ENCODE peak calls at places on chromosomes 13 and 19, in four cellular contexts. P is HepG2, X is GM12878, M is WTC11. W is an unnamed sample.

GRCh38 chr13:29154390-29154789 is 334.3 kb downstream of the MTUS2 start:
- DNase-seq in P (no peak), M (no peak), X (no peak), W (no peak)

GRCh38 chr13:79528759-79529191 is 47.8 kb downstream of the NDFIP2 start:
- DNase-seq in P (no peak), M (no peak), X (no peak), W (no peak)

GRCh38 chr19:44820648-44821609 is 12.0 kb downstream of the BCAM start:
- DNase-seq in M (no peak), P (no peak), X (no peak), W (no peak)

GRCh38 chr19:35641515-35642151 is at the start of gene ETV2:
- DNase-seq in X (no peak), P (no peak), M (peak), W (peak)

GRCh38 chr13:45209229-45209628 is 8.4 kb upstream of the KCTD4 start:
- DNase-seq in X (no peak), M (no peak), P (no peak), W (no peak)

GRCh38 chr19:2016041-2016807 is 710 bp upstream of the BTBD2 start:
- DNase-seq in M (peak), P (peak), X (peak), W (peak)

GRCh38 chr19:5436101-5436947 is 18.9 kb upstream of the ZNRF4 start:
- DNase-seq in P (no peak), X (no peak), M (peak), W (peak)

GRCh38 chr19:53947624-53948023 is 15.1 kb upstream of the CACNG8 start:
- DNase-seq in P (peak), X (no peak), M (no peak), W (peak)

GRCh38 chr19:40982594-40983101 is 8.4 kb upstream of the CYP2B6 start:
- DNase-seq in M (peak), P (no peak), X (no peak), W (no peak)

GRCh38 chr19:17841810-17842662 is 5.7 kb downstream of the JAK3 start:
- DNase-seq in M (peak), P (no peak), X (no peak), W (peak)
- TF ChIP-seq NR2C2 in M (no peak), P (no peak), X (no peak), W (no peak)

DNA sequence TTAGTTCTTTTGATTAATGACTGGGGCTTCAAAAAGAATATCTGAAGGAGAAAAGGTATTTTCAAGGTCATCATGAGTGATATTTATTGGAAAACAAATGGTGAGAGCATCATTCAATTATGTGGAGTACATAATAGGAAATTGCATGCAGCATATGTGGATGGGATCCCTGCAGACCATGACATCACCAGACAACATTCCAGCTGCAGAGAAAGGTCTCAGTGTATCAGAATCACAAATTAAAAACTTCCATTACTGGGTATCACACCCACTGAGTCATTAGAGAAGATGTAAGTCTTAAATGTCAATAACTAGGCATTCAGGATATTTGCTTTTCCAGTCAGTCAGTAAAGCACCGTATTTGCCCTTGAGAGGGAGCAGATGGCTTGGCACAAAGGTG is 574.4 kb upstream of the SLC10A2 start:
- DNase-seq in X (no peak), M (no peak), P (no peak), W (no peak)
- TF ChIP-seq NR2C2 in X (no peak), M (no peak), P (no peak), W (no peak)

GRCh38 chr19:38389957-38390924 is 1.7 kb downstream of the SPRED3 start:
- DNase-seq in X (no peak), M (no peak), P (no peak), W (no peak)
- TF ChIP-seq NR2C2 in X (no peak), M (no peak), P (no peak), W (no peak)

DNA sequence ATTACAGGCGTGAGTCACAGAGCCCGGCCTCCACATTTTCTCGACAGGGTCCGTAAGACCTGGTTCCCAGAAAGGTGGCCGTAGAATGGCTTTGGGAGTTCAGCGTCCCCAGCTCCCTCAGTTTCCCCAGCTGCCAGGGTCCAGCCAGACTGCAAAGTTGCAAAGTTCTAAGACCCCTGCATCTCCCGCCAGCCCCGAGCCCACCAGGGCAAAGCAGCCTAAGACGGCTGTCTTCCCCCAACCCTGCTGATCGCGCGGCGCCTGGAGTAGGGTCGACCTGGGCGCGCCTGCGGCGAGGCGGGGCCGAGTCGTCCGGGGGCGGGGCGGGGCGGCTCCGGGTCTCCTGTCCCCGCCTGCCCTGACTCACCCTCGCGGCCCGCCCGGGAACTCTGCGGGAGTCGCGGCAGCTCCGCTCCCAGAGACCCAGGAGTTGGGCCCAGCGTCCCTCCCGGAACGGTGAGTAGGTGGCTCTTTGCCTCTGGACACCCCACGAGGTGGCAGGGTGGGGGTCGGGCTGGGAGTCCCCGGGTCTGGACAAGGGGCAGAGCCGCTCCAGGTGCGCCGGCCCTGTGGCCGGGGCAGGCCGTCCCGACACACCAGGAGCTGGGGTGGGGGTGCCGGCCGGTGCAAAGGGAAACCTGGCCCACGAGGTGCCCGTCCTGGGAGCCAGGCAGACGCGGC is at the start of gene LRRC8E:
- DNase-seq in P (peak), M (peak), X (no peak), W (peak)
- TF ChIP-seq NR2C2 in P (no peak), M (no peak), X (no peak), W (no peak)

DNA sequence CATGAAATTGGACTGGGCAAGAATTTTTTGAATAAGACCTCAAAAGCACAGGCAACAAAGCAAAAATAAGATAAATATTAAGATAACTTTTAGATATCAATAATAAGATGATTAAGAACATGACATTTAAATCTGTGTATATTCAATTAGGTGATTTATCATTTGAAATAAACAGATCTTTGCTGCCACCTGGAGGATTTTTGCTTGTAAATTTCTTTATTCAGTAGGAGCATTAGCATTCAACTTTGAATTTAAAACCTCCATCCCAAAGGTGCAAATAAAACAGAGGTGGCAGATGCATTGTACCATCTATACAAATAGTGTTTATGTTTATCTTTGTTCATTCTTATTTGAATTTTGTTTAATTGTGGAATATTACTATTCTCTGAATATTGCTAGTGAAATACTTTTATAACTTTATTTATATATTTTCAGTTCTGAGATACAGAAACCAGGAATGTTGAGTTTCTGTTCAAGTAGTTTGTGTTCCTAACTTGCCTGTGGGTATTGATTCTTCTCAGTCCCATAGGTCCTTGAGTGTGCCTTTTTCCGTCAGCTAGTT is 20.9 kb downstream of the COG6 start:
- DNase-seq in X (no peak), P (peak), M (no peak), W (no peak)
- TF ChIP-seq NR2C2 in X (no peak), P (no peak), M (no peak), W (no peak)

GRCh38 chr19:49884760-49885159 is 7.3 kb downstream of the TBC1D17 start:
- DNase-seq in P (no peak), X (no peak), M (no peak), W (no peak)
- TF ChIP-seq NR2C2 in P (no peak), X (no peak), M (no peak), W (no peak)

GRCh38 chr19:38975861-38976271 is 324 bp upstream of the FBXO17 start:
- DNase-seq in X (no peak), M (peak), P (peak), W (peak)
- TF ChIP-seq NR2C2 in X (no peak), M (no peak), P (no peak), W (no peak)

DNA sequence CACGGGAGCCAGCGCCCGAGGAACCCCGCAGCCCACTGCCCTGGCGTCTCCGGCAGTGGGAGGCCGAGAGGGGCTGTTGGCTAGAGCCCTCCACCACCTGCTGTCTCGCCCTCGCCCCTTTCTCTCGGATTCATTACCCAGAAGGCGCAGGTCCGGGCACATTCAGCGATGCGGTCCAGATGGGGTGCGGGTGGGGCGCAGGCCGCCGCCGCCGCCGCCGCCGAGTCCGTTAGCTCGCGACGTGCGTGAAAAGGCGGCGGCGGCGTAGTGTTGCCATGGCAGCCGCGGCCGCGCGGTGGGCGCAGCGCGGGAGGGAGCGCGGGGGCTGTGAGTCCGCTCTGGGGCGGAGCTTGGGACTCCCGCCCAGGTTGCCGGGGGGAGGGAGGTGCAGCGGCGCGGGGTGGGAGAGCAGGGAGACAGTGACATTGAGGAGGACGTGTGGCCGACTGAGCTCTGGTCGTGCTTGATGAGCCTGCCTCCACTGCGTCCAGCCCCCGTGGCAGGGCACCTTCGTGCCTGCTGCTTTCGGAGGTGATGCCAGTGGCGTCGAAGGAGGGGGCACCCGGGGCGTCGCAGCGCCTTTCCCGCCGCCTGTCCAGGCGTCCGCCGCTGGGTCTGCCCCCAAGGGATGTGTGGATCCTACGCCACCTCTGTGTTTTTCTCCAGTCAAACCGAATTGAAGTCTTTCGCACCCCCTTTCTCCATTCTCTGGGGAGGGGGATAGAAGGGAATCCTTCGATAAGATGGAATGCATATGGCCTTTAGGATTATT is at the start of gene KATNAL1:
- DNase-seq in X (no peak), M (peak), P (peak), W (peak)
- TF ChIP-seq NR2C2 in X (no peak), M (no peak), P (no peak), W (no peak)

DNA sequence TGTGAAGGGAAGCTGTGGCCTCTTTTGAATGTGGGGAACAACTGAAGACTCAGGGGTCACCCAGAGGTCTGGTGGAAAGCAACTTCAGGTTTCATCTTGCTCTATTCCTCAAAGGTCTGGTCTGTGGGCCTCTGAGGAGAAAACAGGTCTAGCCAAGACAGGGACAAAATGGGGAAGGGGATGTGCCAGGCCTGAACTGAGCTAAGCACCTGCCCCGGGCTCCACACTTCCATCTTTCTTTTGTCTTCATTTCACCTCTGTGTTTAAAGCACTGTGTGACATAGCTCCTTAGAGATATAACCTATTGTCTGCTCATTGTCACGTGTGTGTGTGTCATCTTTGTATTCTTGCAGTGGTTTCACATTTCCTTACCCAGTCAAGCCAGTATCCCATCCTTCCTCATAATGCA is 19.9 kb upstream of the GDF15 start:
- DNase-seq in P (no peak), X (no peak), M (no peak), W (no peak)
- TF ChIP-seq NR2C2 in P (no peak), X (no peak), M (no peak), W (no peak)